ENCODE peak calls at places on chromosome 2, in nine cellular contexts. B, V, C, F, E, W, H, Y and U are unnamed samples.

GRCh38 chr2:191150451-191151314 is at the start of gene STAT4:
- DNase-seq in B (peak; percentile 66), V (peak; percentile 67), C (no peak), F (no peak), E (no peak), W (peak; percentile 24), H (no peak), Y (peak; percentile 18), U (peak; percentile 67)

GRCh38 chr2:63029058-63029457 is 21.6 kb upstream of the OTX1 start:
- DNase-seq in B (no peak), V (no peak), C (no peak), F (peak; percentile 31), E (no peak), W (no peak), H (no peak), Y (peak; percentile 78), U (no peak)

GRCh38 chr2:47651296-47651695 is 131.6 kb upstream of the MSH6 start:
- DNase-seq in B (no peak), V (no peak), C (no peak), F (no peak), E (no peak), W (peak; percentile 78), H (no peak), Y (no peak), U (no peak)

GRCh38 chr2:74760875-74761630 is 72.9 kb upstream of the HK2 start:
- DNase-seq in B (no peak), V (no peak), C (no peak), F (no peak), E (no peak), W (peak; percentile 8), H (no peak), Y (no peak), U (no peak)

GRCh38 chr2:179417436-179417949 is 152.9 kb upstream of the SESTD1 start:
- DNase-seq in B (no peak), V (no peak), C (no peak), F (no peak), E (no peak), W (no peak), H (no peak), Y (no peak), U (no peak)

GRCh38 chr2:53173698-53174455 is 593.7 kb upstream of the CHAC2 start:
- DNase-seq in B (no peak), V (no peak), C (no peak), F (no peak), E (no peak), W (no peak), H (no peak), Y (no peak), U (no peak)

GRCh38 chr2:59339121-59339836 is 1098.2 kb upstream of the FANCL start:
- DNase-seq in B (no peak), V (no peak), C (no peak), F (no peak), E (no peak), W (no peak), H (peak; percentile 26), Y (no peak), U (no peak)

GRCh38 chr2:37590119-37590571 is 81.3 kb downstream of the CDC42EP3 start:
- DNase-seq in B (no peak), V (no peak), C (no peak), F (peak; percentile 83), E (no peak), W (no peak), H (no peak), Y (peak; percentile 97), U (no peak)

GRCh38 chr2:42848726-42849290 is 56.4 kb upstream of the HAAO start:
- DNase-seq in B (no peak), V (no peak), C (no peak), F (no peak), E (no peak), W (no peak), H (no peak), Y (no peak), U (no peak)

GRCh38 chr2:167127135-167127534 is 238.9 kb downstream of the XIRP2 start:
- DNase-seq in B (no peak), V (no peak), C (no peak), F (peak; percentile 27), E (no peak), W (no peak), H (no peak), Y (peak; percentile 46), U (no peak)

GRCh38 chr2:199469514-199470360 is 12.0 kb upstream of the SATB2 start:
- DNase-seq in B (no peak), V (no peak), C (no peak), F (no peak), E (no peak), W (no peak), H (no peak), Y (no peak), U (no peak)

GRCh38 chr2:27763907-27764267 is 7.6 kb upstream of the MRPL33 start:
- DNase-seq in B (no peak), V (no peak), C (no peak), F (no peak), E (no peak), W (no peak), H (no peak), Y (no peak), U (no peak)

GRCh38 chr2:37561615-37562569 is 109.5 kb downstream of the CDC42EP3 start:
- DNase-seq in B (peak; percentile 13), V (no peak), C (no peak), F (peak; percentile 91), E (no peak), W (no peak), H (no peak), Y (peak; percentile 98), U (peak; percentile 40)

GRCh38 chr2:121898483-121898882 is 143.0 kb downstream of the TSN start:
- DNase-seq in B (no peak), V (no peak), C (no peak), F (peak; percentile 36), E (no peak), W (no peak), H (no peak), Y (peak; percentile 31), U (no peak)

GRCh38 chr2:95300391-95300938 is 3.3 kb downstream of the KCNIP3 start:
- DNase-seq in B (no peak), V (no peak), C (no peak), F (no peak), E (no peak), W (no peak), H (no peak), Y (no peak), U (no peak)

GRCh38 chr2:222307138-222307756 is 8.4 kb upstream of the PAX3 start:
- DNase-seq in B (no peak), V (no peak), C (no peak), F (peak; percentile 35), E (no peak), W (no peak), H (peak; percentile 20), Y (no peak), U (no peak)

GRCh38 chr2:102588213-102588939 is 31.0 kb upstream of the SLC9A2 start:
- DNase-seq in B (no peak), V (no peak), C (no peak), F (no peak), E (no peak), W (no peak), H (no peak), Y (no peak), U (no peak)

GRCh38 chr2:217943379-217944321 is 59.1 kb downstream of the TNS1 start:
- DNase-seq in B (no peak), V (no peak), C (peak; percentile 85), F (peak; percentile 49), E (no peak), W (peak; percentile 75), H (peak; percentile 56), Y (peak; percentile 10), U (no peak)

GRCh38 chr2:30031184-30031583 is 109.8 kb upstream of the ALK start:
- DNase-seq in B (no peak), V (no peak), C (no peak), F (no peak), E (no peak), W (no peak), H (no peak), Y (peak; percentile 41), U (no peak)

GRCh38 chr2:7788736-7789135 is 871.5 kb downstream of the RNF144A start:
- DNase-seq in B (no peak), V (no peak), C (no peak), F (no peak), E (no peak), W (no peak), H (no peak), Y (peak; percentile 26), U (no peak)

GRCh38 chr2:47221956-47222355 is 66.8 kb upstream of the STPG4 start:
- DNase-seq in B (no peak), V (no peak), C (no peak), F (no peak), E (no peak), W (no peak), H (no peak), Y (peak; percentile 91), U (no peak)

GRCh38 chr2:44943693-44944101 is 2.2 kb downstream of the SIX3 start:
- DNase-seq in B (no peak), V (no peak), C (no peak), F (no peak), E (no peak), W (no peak), H (no peak), Y (no peak), U (no peak)

GRCh38 chr2:163649080-163649479 is 86.7 kb downstream of the FIGN start:
- DNase-seq in B (no peak), V (no peak), C (no peak), F (no peak), E (no peak), W (no peak), H (no peak), Y (peak; percentile 36), U (no peak)

GRCh38 chr2:181371195-181371594 is 86.0 kb upstream of the ITGA4 start:
- DNase-seq in B (no peak), V (no peak), C (no peak), F (no peak), E (no peak), W (no peak), H (no peak), Y (no peak), U (no peak)

GRCh38 chr2:133434962-133435668 is 133.1 kb downstream of the NCKAP5 start:
- DNase-seq in B (no peak), V (no peak), C (no peak), F (peak; percentile 68), E (peak; percentile 64), W (no peak), H (no peak), Y (peak; percentile 17), U (no peak)

GRCh38 chr2:161136696-161137324 is 23.4 kb upstream of the TANK start:
- DNase-seq in B (peak; percentile 31), V (no peak), C (no peak), F (no peak), E (no peak), W (no peak), H (no peak), Y (peak; percentile 88), U (no peak)

GRCh38 chr2:57453929-57454328 is 592.7 kb upstream of the VRK2 start:
- DNase-seq in B (no peak), V (no peak), C (no peak), F (no peak), E (no peak), W (no peak), H (no peak), Y (no peak), U (no peak)

GRCh38 chr2:184597996-184598312 is 375 bp upstream of the ZNF804A start:
- DNase-seq in B (no peak), V (no peak), C (no peak), F (no peak), E (no peak), W (no peak), H (no peak), Y (no peak), U (no peak)

GRCh38 chr2:195664528-195664927 is 7.5 kb downstream of the SLC39A10 start:
- DNase-seq in B (no peak), V (no peak), C (no peak), F (no peak), E (no peak), W (no peak), H (no peak), Y (no peak), U (no peak)

GRCh38 chr2:9797681-9798556 is 45.4 kb upstream of the TAF1B start:
- DNase-seq in B (no peak), V (no peak), C (no peak), F (no peak), E (no peak), W (no peak), H (no peak), Y (no peak), U (no peak)

GRCh38 chr2:158022888-158023287 is 78.8 kb upstream of the UPP2 start:
- DNase-seq in B (no peak), V (no peak), C (no peak), F (no peak), E (no peak), W (no peak), H (no peak), Y (no peak), U (no peak)